ENCODE peak calls at places on chromosome 16, in seven cellular contexts. One of them, this sample, is unnamed.

GRCh38 chr16:69145658-69146057 is 13.2 kb downstream of the UTP4 start:
- DNase-seq in heart left ventricle: no peak
- DNase-seq in CD8-positive, alpha-beta T cell: no peak
- DNase-seq in effector memory CD4-positive, alpha-beta T cell: no peak
- DNase-seq in heart right ventricle: no peak
- DNase-seq in foreskin keratinocyte: no peak
- DNase-seq in CD4-positive, alpha-beta memory T cell: no peak
- DNase-seq in this sample: no peak

GRCh38 chr16:69057400-69058378 is 47.8 kb upstream of the HAS3 start:
- DNase-seq in foreskin keratinocyte: peak; percentile 78
- DNase-seq in CD4-positive, alpha-beta memory T cell: no peak
- DNase-seq in heart right ventricle: no peak
- DNase-seq in heart left ventricle: no peak
- DNase-seq in effector memory CD4-positive, alpha-beta T cell: no peak
- DNase-seq in CD8-positive, alpha-beta T cell: no peak
- DNase-seq in this sample: peak; percentile 62

GRCh38 chr16:67942200-67942509 is 1.8 kb downstream of the LCAT start:
- DNase-seq in CD8-positive, alpha-beta T cell: no peak
- DNase-seq in heart right ventricle: no peak
- DNase-seq in heart left ventricle: no peak
- DNase-seq in CD4-positive, alpha-beta memory T cell: no peak
- DNase-seq in foreskin keratinocyte: no peak
- DNase-seq in effector memory CD4-positive, alpha-beta T cell: no peak
- DNase-seq in this sample: no peak

GRCh38 chr16:12899529-12900168 is 1.7 kb upstream of the SHISA9 start:
- DNase-seq in CD4-positive, alpha-beta memory T cell: no peak
- DNase-seq in heart left ventricle: no peak
- DNase-seq in heart right ventricle: no peak
- DNase-seq in CD8-positive, alpha-beta T cell: no peak
- DNase-seq in foreskin keratinocyte: no peak
- DNase-seq in effector memory CD4-positive, alpha-beta T cell: no peak
- DNase-seq in this sample: no peak

GRCh38 chr16:19139436-19140091 is 25.8 kb downstream of the ITPRIPL2 start:
- DNase-seq in heart right ventricle: no peak
- DNase-seq in CD4-positive, alpha-beta memory T cell: no peak
- DNase-seq in CD8-positive, alpha-beta T cell: no peak
- DNase-seq in effector memory CD4-positive, alpha-beta T cell: no peak
- DNase-seq in foreskin keratinocyte: no peak
- DNase-seq in heart left ventricle: no peak
- DNase-seq in this sample: no peak

GRCh38 chr16:13919330-13919682 is 648 bp upstream of the ERCC4 start:
- DNase-seq in effector memory CD4-positive, alpha-beta T cell: no peak
- DNase-seq in CD8-positive, alpha-beta T cell: no peak
- DNase-seq in heart left ventricle: no peak
- DNase-seq in CD4-positive, alpha-beta memory T cell: peak; percentile 43
- DNase-seq in foreskin keratinocyte: no peak
- DNase-seq in heart right ventricle: no peak
- DNase-seq in this sample: no peak

GRCh38 chr16:10997485-10997884 is 53.1 kb downstream of the CLEC16A start:
- DNase-seq in effector memory CD4-positive, alpha-beta T cell: no peak
- DNase-seq in CD4-positive, alpha-beta memory T cell: no peak
- DNase-seq in heart right ventricle: no peak
- DNase-seq in foreskin keratinocyte: no peak
- DNase-seq in CD8-positive, alpha-beta T cell: no peak
- DNase-seq in heart left ventricle: no peak
- DNase-seq in this sample: no peak

GRCh38 chr16:4404247-4404966 is 12.0 kb downstream of the CORO7 start:
- DNase-seq in effector memory CD4-positive, alpha-beta T cell: no peak
- DNase-seq in foreskin keratinocyte: no peak
- DNase-seq in heart right ventricle: no peak
- DNase-seq in heart left ventricle: peak; percentile 72
- DNase-seq in CD4-positive, alpha-beta memory T cell: peak; percentile 60
- DNase-seq in CD8-positive, alpha-beta T cell: no peak
- DNase-seq in this sample: no peak

GRCh38 chr16:89534147-89534788 is 26.1 kb downstream of the SPG7 start:
- DNase-seq in effector memory CD4-positive, alpha-beta T cell: no peak
- DNase-seq in heart right ventricle: no peak
- DNase-seq in heart left ventricle: no peak
- DNase-seq in CD8-positive, alpha-beta T cell: peak; percentile 73
- DNase-seq in foreskin keratinocyte: no peak
- DNase-seq in CD4-positive, alpha-beta memory T cell: peak; percentile 65
- DNase-seq in this sample: no peak

GRCh38 chr16:72744064-72744793 is 303.7 kb downstream of the ZFHX3 start:
- DNase-seq in foreskin keratinocyte: no peak
- DNase-seq in CD4-positive, alpha-beta memory T cell: no peak
- DNase-seq in heart right ventricle: no peak
- DNase-seq in CD8-positive, alpha-beta T cell: no peak
- DNase-seq in heart left ventricle: no peak
- DNase-seq in effector memory CD4-positive, alpha-beta T cell: no peak
- DNase-seq in this sample: no peak

GRCh38 chr16:30660424-30661251 is 2.4 kb downstream of the FBRS start:
- DNase-seq in foreskin keratinocyte: no peak
- DNase-seq in heart right ventricle: no peak
- DNase-seq in effector memory CD4-positive, alpha-beta T cell: peak; percentile 57
- DNase-seq in CD4-positive, alpha-beta memory T cell: peak; percentile 95
- DNase-seq in CD8-positive, alpha-beta T cell: peak; percentile 78
- DNase-seq in heart left ventricle: no peak
- DNase-seq in this sample: no peak

GRCh38 chr16:27924411-27925118 is 138.9 kb downstream of the GSG1L start:
- DNase-seq in foreskin keratinocyte: no peak
- DNase-seq in effector memory CD4-positive, alpha-beta T cell: no peak
- DNase-seq in heart left ventricle: no peak
- DNase-seq in CD4-positive, alpha-beta memory T cell: no peak
- DNase-seq in heart right ventricle: no peak
- DNase-seq in CD8-positive, alpha-beta T cell: no peak
- DNase-seq in this sample: no peak

GRCh38 chr16:72664122-72664479 is 383.8 kb downstream of the ZFHX3 start:
- DNase-seq in foreskin keratinocyte: no peak
- DNase-seq in heart left ventricle: no peak
- DNase-seq in heart right ventricle: no peak
- DNase-seq in CD4-positive, alpha-beta memory T cell: no peak
- DNase-seq in CD8-positive, alpha-beta T cell: no peak
- DNase-seq in effector memory CD4-positive, alpha-beta T cell: no peak
- DNase-seq in this sample: no peak

GRCh38 chr16:30121741-30122620 is 1.0 kb downstream of the MAPK3 start:
- DNase-seq in CD8-positive, alpha-beta T cell: no peak
- DNase-seq in heart left ventricle: peak; percentile 87
- DNase-seq in effector memory CD4-positive, alpha-beta T cell: no peak
- DNase-seq in heart right ventricle: peak; percentile 82
- DNase-seq in foreskin keratinocyte: no peak
- DNase-seq in CD4-positive, alpha-beta memory T cell: no peak
- DNase-seq in this sample: peak; percentile 89

GRCh38 chr16:67406111-67406593 is 10.1 kb downstream of the ZDHHC1 start:
- DNase-seq in CD8-positive, alpha-beta T cell: no peak
- DNase-seq in heart left ventricle: no peak
- DNase-seq in foreskin keratinocyte: no peak
- DNase-seq in CD4-positive, alpha-beta memory T cell: no peak
- DNase-seq in heart right ventricle: peak; percentile 51
- DNase-seq in effector memory CD4-positive, alpha-beta T cell: no peak
- DNase-seq in this sample: peak; percentile 80

GRCh38 chr16:85422374-85423185 is 190.5 kb upstream of the GSE1 start:
- DNase-seq in effector memory CD4-positive, alpha-beta T cell: no peak
- DNase-seq in heart right ventricle: no peak
- DNase-seq in heart left ventricle: peak; percentile 51
- DNase-seq in CD8-positive, alpha-beta T cell: peak; percentile 45
- DNase-seq in foreskin keratinocyte: no peak
- DNase-seq in CD4-positive, alpha-beta memory T cell: no peak
- DNase-seq in this sample: peak; percentile 65

GRCh38 chr16:85423631-85424030 is 189.5 kb upstream of the GSE1 start:
- DNase-seq in CD8-positive, alpha-beta T cell: peak; percentile 27
- DNase-seq in CD4-positive, alpha-beta memory T cell: no peak
- DNase-seq in heart left ventricle: no peak
- DNase-seq in heart right ventricle: no peak
- DNase-seq in foreskin keratinocyte: no peak
- DNase-seq in effector memory CD4-positive, alpha-beta T cell: no peak
- DNase-seq in this sample: peak; percentile 60

GRCh38 chr16:81693467-81694303 is 85.4 kb upstream of the PLCG2 start:
- DNase-seq in heart left ventricle: no peak
- DNase-seq in foreskin keratinocyte: no peak
- DNase-seq in effector memory CD4-positive, alpha-beta T cell: no peak
- DNase-seq in CD4-positive, alpha-beta memory T cell: no peak
- DNase-seq in heart right ventricle: no peak
- DNase-seq in CD8-positive, alpha-beta T cell: no peak
- DNase-seq in this sample: peak; percentile 93

GRCh38 chr16:1261131-1261917 is 5.5 kb downstream of the TPSD1 start:
- DNase-seq in foreskin keratinocyte: no peak
- DNase-seq in CD4-positive, alpha-beta memory T cell: no peak
- DNase-seq in heart right ventricle: no peak
- DNase-seq in CD8-positive, alpha-beta T cell: no peak
- DNase-seq in effector memory CD4-positive, alpha-beta T cell: no peak
- DNase-seq in heart left ventricle: no peak
- DNase-seq in this sample: no peak

GRCh38 chr16:2966043-2966802 is 2.1 kb downstream of the KREMEN2 start:
- DNase-seq in CD8-positive, alpha-beta T cell: no peak
- DNase-seq in heart right ventricle: no peak
- DNase-seq in CD4-positive, alpha-beta memory T cell: peak; percentile 25
- DNase-seq in foreskin keratinocyte: no peak
- DNase-seq in effector memory CD4-positive, alpha-beta T cell: no peak
- DNase-seq in heart left ventricle: peak; percentile 56
- DNase-seq in this sample: no peak

GRCh38 chr16:2963611-2964415 is at the start of gene KREMEN2:
- DNase-seq in effector memory CD4-positive, alpha-beta T cell: no peak
- DNase-seq in heart right ventricle: no peak
- DNase-seq in CD4-positive, alpha-beta memory T cell: peak; percentile 48
- DNase-seq in CD8-positive, alpha-beta T cell: no peak
- DNase-seq in heart left ventricle: no peak
- DNase-seq in foreskin keratinocyte: peak; percentile 75
- DNase-seq in this sample: no peak

GRCh38 chr16:2963074-2963610 is 933 bp upstream of the KREMEN2 start:
- DNase-seq in heart left ventricle: no peak
- DNase-seq in effector memory CD4-positive, alpha-beta T cell: no peak
- DNase-seq in foreskin keratinocyte: no peak
- DNase-seq in heart right ventricle: no peak
- DNase-seq in CD8-positive, alpha-beta T cell: no peak
- DNase-seq in CD4-positive, alpha-beta memory T cell: peak; percentile 59
- DNase-seq in this sample: no peak

GRCh38 chr16:2962334-2963073 is 1.6 kb upstream of the KREMEN2 start:
- DNase-seq in CD4-positive, alpha-beta memory T cell: peak; percentile 24
- DNase-seq in effector memory CD4-positive, alpha-beta T cell: no peak
- DNase-seq in foreskin keratinocyte: no peak
- DNase-seq in CD8-positive, alpha-beta T cell: no peak
- DNase-seq in heart right ventricle: no peak
- DNase-seq in heart left ventricle: no peak
- DNase-seq in this sample: no peak

DNA sequence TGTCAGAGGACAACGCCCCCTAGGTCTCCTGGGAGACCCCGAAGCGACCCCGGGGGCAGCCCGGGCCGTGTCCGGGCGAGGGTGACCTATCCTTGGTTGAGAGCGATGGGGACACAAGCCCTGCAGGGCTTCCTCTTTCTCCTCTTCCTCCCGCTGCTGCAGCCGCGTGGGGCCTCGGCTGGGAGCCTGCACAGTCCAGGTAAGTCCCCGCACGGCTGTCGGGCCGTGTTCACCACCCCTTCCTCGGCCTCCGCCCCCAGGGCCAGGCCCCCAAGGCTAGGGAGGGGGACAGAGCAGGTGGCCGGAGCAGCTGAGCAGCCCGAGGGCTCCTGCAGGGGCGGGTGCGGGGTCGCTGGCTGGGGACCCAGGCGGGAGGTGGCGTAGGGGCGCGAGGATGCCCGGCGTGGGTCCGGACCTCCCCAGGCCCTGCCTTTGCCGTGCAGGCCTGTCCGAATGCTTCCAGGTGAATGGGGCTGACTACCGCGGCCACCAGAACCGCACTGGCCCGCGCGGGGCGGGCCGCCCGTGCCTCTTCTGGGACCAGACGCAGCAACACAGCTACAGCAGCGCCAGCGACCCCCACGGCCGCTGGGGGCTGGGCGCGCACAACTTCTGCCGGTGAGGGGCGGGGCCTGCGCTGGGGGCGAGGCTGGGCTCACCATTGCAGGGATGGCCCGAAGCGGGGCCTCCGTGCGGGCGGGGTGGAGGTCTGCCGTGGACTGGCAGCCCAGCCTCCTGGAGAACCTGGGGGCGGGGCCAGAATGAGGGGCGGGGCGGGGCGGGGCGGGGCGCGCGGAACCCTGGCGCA is 545 bp downstream of the KREMEN2 start:
- DNase-seq in CD4-positive, alpha-beta memory T cell: peak; percentile 76
- DNase-seq in effector memory CD4-positive, alpha-beta T cell: peak; percentile 50
- DNase-seq in heart left ventricle: no peak
- DNase-seq in foreskin keratinocyte: peak; percentile 56
- DNase-seq in heart right ventricle: no peak
- DNase-seq in CD8-positive, alpha-beta T cell: peak; percentile 61
- DNase-seq in this sample: no peak
- H3K4me1 ChIP-seq in CD4-positive, alpha-beta memory T cell: peaks cover 60% of the 10 kb centered on the region
- H3K4me1 ChIP-seq in effector memory CD4-positive, alpha-beta T cell: peaks cover 64% of the 10 kb centered on the region
- H3K4me1 ChIP-seq in heart left ventricle: peaks cover 51% of the 10 kb centered on the region
- H3K4me1 ChIP-seq in foreskin keratinocyte: peaks cover 8% of the 10 kb centered on the region
- H3K4me1 ChIP-seq in heart right ventricle: peaks cover 44% of the 10 kb centered on the region
- H3K4me1 ChIP-seq in CD8-positive, alpha-beta T cell: peaks cover 61% of the 10 kb centered on the region
- H3K4me1 ChIP-seq in this sample: peaks cover 51% of the 10 kb centered on the region

GRCh38 chr16:25184771-25185170 is 32.0 kb upstream of the AQP8 start:
- DNase-seq in effector memory CD4-positive, alpha-beta T cell: no peak
- DNase-seq in CD4-positive, alpha-beta memory T cell: no peak
- DNase-seq in heart left ventricle: no peak
- DNase-seq in foreskin keratinocyte: no peak
- DNase-seq in CD8-positive, alpha-beta T cell: no peak
- DNase-seq in heart right ventricle: no peak
- DNase-seq in this sample: no peak
- H3K4me1 ChIP-seq in effector memory CD4-positive, alpha-beta T cell: no peaks in the 10 kb centered on the region
- H3K4me1 ChIP-seq in CD4-positive, alpha-beta memory T cell: peaks cover 14% of the 10 kb centered on the region
- H3K4me1 ChIP-seq in heart left ventricle: no peaks in the 10 kb centered on the region
- H3K4me1 ChIP-seq in foreskin keratinocyte: no peaks in the 10 kb centered on the region
- H3K4me1 ChIP-seq in CD8-positive, alpha-beta T cell: no peaks in the 10 kb centered on the region
- H3K4me1 ChIP-seq in heart right ventricle: no peaks in the 10 kb centered on the region
- H3K4me1 ChIP-seq in this sample: no peaks in the 10 kb centered on the region

GRCh38 chr16:87563022-87563421 is 39.3 kb upstream of the JPH3 start:
- DNase-seq in foreskin keratinocyte: no peak
- DNase-seq in heart right ventricle: no peak
- DNase-seq in CD8-positive, alpha-beta T cell: no peak
- DNase-seq in heart left ventricle: no peak
- DNase-seq in effector memory CD4-positive, alpha-beta T cell: no peak
- DNase-seq in CD4-positive, alpha-beta memory T cell: no peak
- DNase-seq in this sample: no peak
- H3K4me1 ChIP-seq in foreskin keratinocyte: no peaks in the 10 kb centered on the region
- H3K4me1 ChIP-seq in heart right ventricle: no peaks in the 10 kb centered on the region
- H3K4me1 ChIP-seq in CD8-positive, alpha-beta T cell: no peaks in the 10 kb centered on the region
- H3K4me1 ChIP-seq in heart left ventricle: no peaks in the 10 kb centered on the region
- H3K4me1 ChIP-seq in effector memory CD4-positive, alpha-beta T cell: no peaks in the 10 kb centered on the region
- H3K4me1 ChIP-seq in CD4-positive, alpha-beta memory T cell: no peaks in the 10 kb centered on the region
- H3K4me1 ChIP-seq in this sample: no peaks in the 10 kb centered on the region

GRCh38 chr16:86819523-86819887 is 241.2 kb downstream of the FOXL1 start:
- DNase-seq in heart left ventricle: no peak
- DNase-seq in CD8-positive, alpha-beta T cell: no peak
- DNase-seq in heart right ventricle: no peak
- DNase-seq in CD4-positive, alpha-beta memory T cell: no peak
- DNase-seq in effector memory CD4-positive, alpha-beta T cell: no peak
- DNase-seq in foreskin keratinocyte: no peak
- DNase-seq in this sample: no peak

GRCh38 chr16:86824751-86825310 is 246.5 kb downstream of the FOXL1 start:
- DNase-seq in heart right ventricle: no peak
- DNase-seq in CD4-positive, alpha-beta memory T cell: no peak
- DNase-seq in foreskin keratinocyte: no peak
- DNase-seq in CD8-positive, alpha-beta T cell: no peak
- DNase-seq in effector memory CD4-positive, alpha-beta T cell: no peak
- DNase-seq in heart left ventricle: no peak
- DNase-seq in this sample: peak; percentile 46

GRCh38 chr16:86823125-86823524 is 244.8 kb downstream of the FOXL1 start:
- DNase-seq in heart left ventricle: no peak
- DNase-seq in foreskin keratinocyte: no peak
- DNase-seq in effector memory CD4-positive, alpha-beta T cell: no peak
- DNase-seq in CD4-positive, alpha-beta memory T cell: no peak
- DNase-seq in heart right ventricle: no peak
- DNase-seq in CD8-positive, alpha-beta T cell: no peak
- DNase-seq in this sample: no peak

GRCh38 chr16:86823895-86824671 is 245.7 kb downstream of the FOXL1 start:
- DNase-seq in heart left ventricle: no peak
- DNase-seq in effector memory CD4-positive, alpha-beta T cell: no peak
- DNase-seq in CD8-positive, alpha-beta T cell: no peak
- DNase-seq in heart right ventricle: no peak
- DNase-seq in foreskin keratinocyte: no peak
- DNase-seq in CD4-positive, alpha-beta memory T cell: no peak
- DNase-seq in this sample: no peak

GRCh38 chr16:86821933-86822332 is 243.6 kb downstream of the FOXL1 start:
- DNase-seq in heart right ventricle: no peak
- DNase-seq in foreskin keratinocyte: no peak
- DNase-seq in heart left ventricle: no peak
- DNase-seq in CD8-positive, alpha-beta T cell: no peak
- DNase-seq in effector memory CD4-positive, alpha-beta T cell: no peak
- DNase-seq in CD4-positive, alpha-beta memory T cell: no peak
- DNase-seq in this sample: no peak
- H3K4me1 ChIP-seq in heart right ventricle: peaks cover 7% of the 10 kb centered on the region
- H3K4me1 ChIP-seq in foreskin keratinocyte: no peaks in the 10 kb centered on the region
- H3K4me1 ChIP-seq in heart left ventricle: no peaks in the 10 kb centered on the region
- H3K4me1 ChIP-seq in CD8-positive, alpha-beta T cell: no peaks in the 10 kb centered on the region
- H3K4me1 ChIP-seq in effector memory CD4-positive, alpha-beta T cell: no peaks in the 10 kb centered on the region
- H3K4me1 ChIP-seq in CD4-positive, alpha-beta memory T cell: no peaks in the 10 kb centered on the region
- H3K4me1 ChIP-seq in this sample: no peaks in the 10 kb centered on the region

This sample was measured in sigmoid colon.